ENCODE peak calls at places on chromosome 22, in five cellular contexts. One of them, this sample, is unnamed. For H3K4me1, the result is how much of the 10 kb centered on the place peaks cover.

GRCh38 chr22:42683599-42684283 is 34.5 kb upstream of the CYB5R3 start:
- DNase-seq in fibroblast of lung: peak
- DNase-seq in GM23338: no peak
- DNase-seq in HCT116: no peak
- DNase-seq in neural progenitor cell: no peak
- DNase-seq in this sample: no peak

GRCh38 chr22:17334983-17335382 is 34.3 kb upstream of the CECR2 start:
- DNase-seq in GM23338: no peak
- DNase-seq in fibroblast of lung: no peak
- DNase-seq in HCT116: no peak
- DNase-seq in neural progenitor cell: no peak
- DNase-seq in this sample: no peak

GRCh38 chr22:43740587-43741270 is 71.4 kb downstream of the EFCAB6 start:
- DNase-seq in GM23338: no peak
- DNase-seq in neural progenitor cell: no peak
- DNase-seq in HCT116: no peak
- DNase-seq in fibroblast of lung: no peak
- DNase-seq in this sample: no peak

GRCh38 chr22:43811777-43812148 is 342 bp downstream of the EFCAB6 start:
- DNase-seq in GM23338: peak
- DNase-seq in neural progenitor cell: no peak
- DNase-seq in HCT116: no peak
- DNase-seq in fibroblast of lung: peak
- DNase-seq in this sample: peak

GRCh38 chr22:47918936-47919505 is 1156.6 kb downstream of the TBC1D22A start:
- DNase-seq in GM23338: no peak
- DNase-seq in fibroblast of lung: no peak
- DNase-seq in HCT116: no peak
- DNase-seq in neural progenitor cell: peak
- DNase-seq in this sample: no peak

GRCh38 chr22:44337658-44338004 is 24.9 kb upstream of the SHISAL1 start:
- DNase-seq in neural progenitor cell: peak
- DNase-seq in GM23338: peak
- DNase-seq in HCT116: no peak
- DNase-seq in fibroblast of lung: peak
- DNase-seq in this sample: peak

GRCh38 chr22:49769691-49770315 is 57.9 kb downstream of the BRD1 start:
- DNase-seq in fibroblast of lung: no peak
- DNase-seq in HCT116: no peak
- DNase-seq in neural progenitor cell: no peak
- DNase-seq in GM23338: no peak
- DNase-seq in this sample: no peak

GRCh38 chr22:42805998-42806481 is 51.0 kb downstream of the ARFGAP3 start:
- DNase-seq in HCT116: no peak
- DNase-seq in fibroblast of lung: no peak
- DNase-seq in GM23338: no peak
- DNase-seq in neural progenitor cell: peak
- DNase-seq in this sample: no peak

GRCh38 chr22:26367402-26368245 is 61.4 kb upstream of the ASPHD2 start:
- DNase-seq in HCT116: peak
- DNase-seq in fibroblast of lung: peak
- DNase-seq in neural progenitor cell: peak
- DNase-seq in GM23338: peak
- DNase-seq in this sample: peak

GRCh38 chr22:27022741-27023373 is 365.5 kb downstream of the MIAT start:
- DNase-seq in neural progenitor cell: peak
- DNase-seq in fibroblast of lung: no peak
- DNase-seq in HCT116: no peak
- DNase-seq in GM23338: peak
- DNase-seq in this sample: no peak

GRCh38 chr22:46105494-46106278 is 44.6 kb upstream of the PPARA start:
- DNase-seq in neural progenitor cell: no peak
- DNase-seq in GM23338: no peak
- DNase-seq in HCT116: no peak
- DNase-seq in fibroblast of lung: peak
- DNase-seq in this sample: no peak

GRCh38 chr22:49914256-49914655 is 4.0 kb downstream of the ALG12 start:
- DNase-seq in GM23338: no peak
- DNase-seq in fibroblast of lung: no peak
- DNase-seq in HCT116: no peak
- DNase-seq in neural progenitor cell: no peak
- DNase-seq in this sample: no peak

GRCh38 chr22:49879871-49880270 is 26.2 kb downstream of the ZBED4 start:
- DNase-seq in HCT116: no peak
- DNase-seq in fibroblast of lung: no peak
- DNase-seq in neural progenitor cell: no peak
- DNase-seq in GM23338: no peak
- DNase-seq in this sample: no peak

GRCh38 chr22:22422629-22423112 is 85.9 kb downstream of the ZNF280B start:
- DNase-seq in fibroblast of lung: peak
- DNase-seq in GM23338: peak
- DNase-seq in HCT116: peak
- DNase-seq in neural progenitor cell: peak
- DNase-seq in this sample: peak

GRCh38 chr22:23084453-23085350 is 14.4 kb downstream of the GNAZ start:
- DNase-seq in neural progenitor cell: no peak
- DNase-seq in HCT116: no peak
- DNase-seq in GM23338: no peak
- DNase-seq in fibroblast of lung: no peak
- DNase-seq in this sample: no peak

GRCh38 chr22:47192106-47192650 is 429.7 kb downstream of the TBC1D22A start:
- DNase-seq in fibroblast of lung: no peak
- DNase-seq in HCT116: no peak
- DNase-seq in GM23338: no peak
- DNase-seq in neural progenitor cell: no peak
- DNase-seq in this sample: no peak

GRCh38 chr22:17842386-17842785 is 68.1 kb upstream of the BID start:
- DNase-seq in GM23338: no peak
- DNase-seq in neural progenitor cell: no peak
- DNase-seq in HCT116: no peak
- DNase-seq in fibroblast of lung: no peak
- DNase-seq in this sample: no peak

GRCh38 chr22:22772396-22772795 is 115.2 kb upstream of the IGLL5 start:
- DNase-seq in GM23338: peak
- DNase-seq in neural progenitor cell: no peak
- DNase-seq in fibroblast of lung: no peak
- DNase-seq in HCT116: no peak
- DNase-seq in this sample: no peak

GRCh38 chr22:23036684-23037428 is 33.5 kb upstream of the GNAZ start:
- DNase-seq in fibroblast of lung: no peak
- DNase-seq in neural progenitor cell: no peak
- DNase-seq in HCT116: no peak
- DNase-seq in GM23338: no peak
- DNase-seq in this sample: peak

GRCh38 chr22:30150212-30150611 is 69.9 kb downstream of the HORMAD2 start:
- DNase-seq in fibroblast of lung: no peak
- DNase-seq in GM23338: no peak
- DNase-seq in neural progenitor cell: no peak
- DNase-seq in HCT116: no peak
- DNase-seq in this sample: no peak

GRCh38 chr22:41380993-41381328 is 781 bp upstream of the TEF start:
- DNase-seq in fibroblast of lung: peak
- DNase-seq in neural progenitor cell: no peak
- DNase-seq in HCT116: peak
- DNase-seq in GM23338: no peak
- DNase-seq in this sample: no peak

GRCh38 chr22:44214764-44215163 is 34.0 kb downstream of the PARVG start:
- DNase-seq in GM23338: no peak
- DNase-seq in neural progenitor cell: no peak
- DNase-seq in fibroblast of lung: no peak
- DNase-seq in HCT116: no peak
- DNase-seq in this sample: no peak

GRCh38 chr22:43862074-43862881 is at the start of gene SULT4A1:
- DNase-seq in HCT116: peak
- DNase-seq in neural progenitor cell: peak
- DNase-seq in fibroblast of lung: peak
- DNase-seq in GM23338: peak
- DNase-seq in this sample: peak

GRCh38 chr22:36853407-36854099 is 7.3 kb upstream of the NCF4 start:
- DNase-seq in neural progenitor cell: peak
- DNase-seq in fibroblast of lung: peak
- DNase-seq in GM23338: peak
- DNase-seq in HCT116: peak
- DNase-seq in this sample: peak

GRCh38 chr22:36855478-36855877 is 5.3 kb upstream of the NCF4 start:
- DNase-seq in fibroblast of lung: no peak
- DNase-seq in HCT116: no peak
- DNase-seq in GM23338: no peak
- DNase-seq in neural progenitor cell: no peak
- DNase-seq in this sample: no peak

GRCh38 chr22:36856792-36857135 is 4.0 kb upstream of the NCF4 start:
- DNase-seq in neural progenitor cell: no peak
- DNase-seq in HCT116: no peak
- DNase-seq in GM23338: no peak
- DNase-seq in fibroblast of lung: no peak
- DNase-seq in this sample: no peak

GRCh38 chr22:36858156-36858555 is 2.6 kb upstream of the NCF4 start:
- DNase-seq in fibroblast of lung: no peak
- DNase-seq in GM23338: no peak
- DNase-seq in HCT116: no peak
- DNase-seq in neural progenitor cell: no peak
- DNase-seq in this sample: no peak

GRCh38 chr22:36856121-36856791 is 4.5 kb upstream of the NCF4 start:
- DNase-seq in neural progenitor cell: peak
- DNase-seq in GM23338: peak
- DNase-seq in HCT116: peak
- DNase-seq in fibroblast of lung: peak
- DNase-seq in this sample: peak
- TF ChIP-seq EZH2 in neural progenitor cell: peak
- TF ChIP-seq EZH2 in GM23338: no peak
- TF ChIP-seq EZH2 in HCT116: no peak
- TF ChIP-seq EZH2 in fibroblast of lung: peak
- TF ChIP-seq EZH2 in this sample: no peak

DNA sequence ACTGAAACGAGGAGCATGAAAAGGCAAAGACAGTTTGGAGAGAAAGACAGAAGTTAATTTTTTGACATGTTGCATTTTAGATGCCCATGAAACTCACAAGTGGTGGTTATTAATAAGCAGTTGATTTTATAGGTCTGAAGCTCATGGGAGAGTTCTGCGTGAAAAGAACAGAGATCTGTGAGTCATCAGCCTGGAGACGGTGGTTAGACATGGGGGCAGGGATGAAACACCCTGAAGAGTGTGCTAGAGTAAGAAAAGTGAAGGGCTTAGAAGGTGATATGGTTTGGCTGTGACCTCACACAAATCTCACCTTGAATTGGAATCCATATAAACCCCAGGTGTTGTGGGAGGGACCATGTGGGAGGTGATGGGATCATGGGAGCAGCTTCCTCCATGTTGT is 289.1 kb upstream of the ISX start:
- DNase-seq in neural progenitor cell: no peak
- DNase-seq in HCT116: no peak
- DNase-seq in GM23338: no peak
- DNase-seq in fibroblast of lung: no peak
- DNase-seq in this sample: no peak
- TF ChIP-seq CTCF in neural progenitor cell: no peak
- TF ChIP-seq CTCF in HCT116: no peak
- TF ChIP-seq CTCF in GM23338: no peak
- TF ChIP-seq CTCF in fibroblast of lung: no peak
- TF ChIP-seq CTCF in this sample: no peak

DNA sequence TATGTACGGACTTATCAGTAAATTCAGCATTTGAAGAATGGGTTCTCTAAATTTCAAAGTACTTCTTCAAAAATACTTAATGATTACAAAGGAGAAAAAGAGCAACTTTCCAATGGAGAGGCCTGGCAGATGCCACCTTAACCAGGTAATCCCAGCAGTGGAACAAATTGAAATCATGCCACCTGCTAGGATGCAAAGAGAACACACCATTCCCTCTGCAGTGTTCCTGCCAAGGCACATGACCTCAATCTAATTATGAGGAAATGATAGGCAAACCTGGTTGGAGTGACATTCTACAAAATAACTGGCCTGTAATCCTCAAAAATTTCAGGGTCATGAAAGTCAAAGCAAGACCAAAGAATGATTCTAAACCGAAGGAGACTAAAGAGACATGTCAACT is 21.5 kb downstream of the TNRC6B start:
- DNase-seq in HCT116: no peak
- DNase-seq in GM23338: no peak
- DNase-seq in fibroblast of lung: no peak
- DNase-seq in neural progenitor cell: no peak
- DNase-seq in this sample: no peak
- H3K4me1 ChIP-seq in HCT116: under half
- H3K4me1 ChIP-seq in GM23338: half or more
- H3K4me1 ChIP-seq in fibroblast of lung: under half
- H3K4me1 ChIP-seq in neural progenitor cell: under half
- H3K4me1 ChIP-seq in this sample: under half

DNA sequence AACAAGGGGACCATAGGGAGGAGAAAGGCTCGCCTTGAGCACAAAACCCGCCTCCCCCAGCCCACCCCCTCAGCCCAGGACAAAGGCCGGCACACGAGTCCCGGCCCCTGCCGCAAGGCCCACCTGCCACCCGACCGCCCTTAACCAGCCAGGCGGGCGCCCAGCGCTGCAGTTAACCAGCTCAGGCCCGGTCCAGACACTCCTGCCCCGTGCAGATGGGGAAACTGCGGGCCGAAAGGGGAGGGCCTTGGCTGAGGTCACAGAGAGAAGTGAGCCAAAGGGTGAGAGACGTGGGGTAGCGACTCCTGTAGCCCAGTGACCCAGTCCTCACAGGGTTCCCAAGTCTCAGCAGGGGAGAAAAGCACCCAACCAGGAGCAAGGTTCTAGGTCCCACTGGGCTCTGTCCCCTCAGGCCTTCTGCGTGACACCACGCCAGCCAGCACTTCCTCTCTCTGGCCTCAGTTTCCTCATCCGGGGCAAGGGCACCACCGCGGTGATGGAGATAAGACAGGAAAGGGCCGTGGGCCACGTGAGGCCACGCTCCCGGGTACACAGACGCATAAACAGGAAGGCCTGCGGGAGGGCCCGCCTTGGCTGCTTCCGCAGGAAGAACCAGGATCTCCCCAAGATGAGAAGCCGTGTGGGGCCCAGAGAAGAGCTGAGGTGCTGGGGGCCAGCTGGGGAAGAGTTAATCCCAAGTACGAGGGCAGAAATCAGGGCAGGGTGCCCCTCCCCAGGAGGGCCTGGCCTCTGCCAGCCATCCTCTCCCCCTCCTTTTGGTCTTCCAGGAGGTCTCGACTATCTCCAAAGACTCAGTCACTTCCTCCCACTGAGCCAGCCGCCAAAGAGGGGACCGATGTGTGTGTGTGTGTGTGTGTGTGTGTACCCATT is 1.8 kb downstream of the MFNG start:
- DNase-seq in HCT116: no peak
- DNase-seq in neural progenitor cell: peak
- DNase-seq in GM23338: no peak
- DNase-seq in fibroblast of lung: no peak
- DNase-seq in this sample: no peak
- TF ChIP-seq EZH2 in HCT116: no peak
- TF ChIP-seq EZH2 in neural progenitor cell: no peak
- TF ChIP-seq EZH2 in GM23338: no peak
- TF ChIP-seq EZH2 in fibroblast of lung: no peak
- TF ChIP-seq EZH2 in this sample: no peak

This sample was measured in A673.